ENCODE peak calls at places on chromosomes 1 and 21, in six cellular contexts. One of them, this sample, is unnamed.

GRCh38 chr1:54865238-54866073 is 21.5 kb downstream of the DHCR24 start:
- DNase-seq in H1: no peak
- DNase-seq in breast epithelium: no peak
- DNase-seq in stomach: peak
- DNase-seq in transverse colon: no peak
- DNase-seq in sigmoid colon: no peak
- DNase-seq in this sample: no peak

GRCh38 chr1:235041201-235041600 is 87.4 kb downstream of the TOMM20 start:
- DNase-seq in sigmoid colon: no peak
- DNase-seq in transverse colon: no peak
- DNase-seq in H1: no peak
- DNase-seq in stomach: no peak
- DNase-seq in breast epithelium: no peak
- DNase-seq in this sample: no peak

GRCh38 chr21:45935628-45936027 is 45.9 kb upstream of the COL6A1 start:
- DNase-seq in sigmoid colon: no peak
- DNase-seq in transverse colon: no peak
- DNase-seq in stomach: no peak
- DNase-seq in breast epithelium: no peak
- DNase-seq in H1: no peak
- DNase-seq in this sample: no peak

GRCh38 chr1:205837380-205837970 is 12.5 kb downstream of the PM20D1 start:
- DNase-seq in H1: no peak
- DNase-seq in stomach: no peak
- DNase-seq in transverse colon: no peak
- DNase-seq in sigmoid colon: no peak
- DNase-seq in breast epithelium: no peak
- DNase-seq in this sample: no peak

GRCh38 chr1:14815175-14815882 is 216.8 kb downstream of the KAZN start:
- DNase-seq in sigmoid colon: no peak
- DNase-seq in stomach: peak
- DNase-seq in breast epithelium: no peak
- DNase-seq in transverse colon: no peak
- DNase-seq in H1: no peak
- DNase-seq in this sample: no peak

GRCh38 chr1:83860506-83861221 is 138.3 kb downstream of the TTLL7 start:
- DNase-seq in sigmoid colon: peak
- DNase-seq in breast epithelium: peak
- DNase-seq in stomach: peak
- DNase-seq in transverse colon: peak
- DNase-seq in H1: peak
- DNase-seq in this sample: peak

GRCh38 chr1:109620396-109620817 is 770 bp downstream of the AMPD2 start:
- DNase-seq in stomach: no peak
- DNase-seq in breast epithelium: no peak
- DNase-seq in transverse colon: peak
- DNase-seq in sigmoid colon: peak
- DNase-seq in H1: no peak
- DNase-seq in this sample: no peak

GRCh38 chr1:53342735-53343470 is 15.0 kb upstream of the LRP8 start:
- DNase-seq in transverse colon: no peak
- DNase-seq in stomach: no peak
- DNase-seq in breast epithelium: peak
- DNase-seq in H1: no peak
- DNase-seq in sigmoid colon: no peak
- DNase-seq in this sample: no peak

GRCh38 chr21:45154511-45155508 is 80.4 kb downstream of the ADARB1 start:
- DNase-seq in transverse colon: no peak
- DNase-seq in sigmoid colon: peak
- DNase-seq in stomach: peak
- DNase-seq in H1: peak
- DNase-seq in breast epithelium: no peak
- DNase-seq in this sample: no peak

GRCh38 chr1:44101356-44101755 is 17.3 kb upstream of the KLF17 start:
- DNase-seq in stomach: no peak
- DNase-seq in H1: no peak
- DNase-seq in sigmoid colon: no peak
- DNase-seq in transverse colon: no peak
- DNase-seq in breast epithelium: no peak
- DNase-seq in this sample: no peak

GRCh38 chr21:44704636-44705001 is 6.8 kb downstream of the TSPEAR start:
- DNase-seq in sigmoid colon: peak
- DNase-seq in H1: no peak
- DNase-seq in transverse colon: no peak
- DNase-seq in breast epithelium: no peak
- DNase-seq in stomach: no peak
- DNase-seq in this sample: no peak

GRCh38 chr1:117654485-117655219 is 48.8 kb downstream of the TENT5C start:
- DNase-seq in transverse colon: no peak
- DNase-seq in breast epithelium: no peak
- DNase-seq in H1: no peak
- DNase-seq in sigmoid colon: no peak
- DNase-seq in stomach: no peak
- DNase-seq in this sample: no peak

GRCh38 chr1:241715956-241716355 is 63.9 kb downstream of the WDR64 start:
- DNase-seq in sigmoid colon: no peak
- DNase-seq in breast epithelium: no peak
- DNase-seq in transverse colon: no peak
- DNase-seq in stomach: no peak
- DNase-seq in H1: no peak
- DNase-seq in this sample: no peak

GRCh38 chr1:54548389-54549044 is 489 bp downstream of the ACOT11 start:
- DNase-seq in transverse colon: no peak
- DNase-seq in breast epithelium: no peak
- DNase-seq in sigmoid colon: no peak
- DNase-seq in H1: no peak
- DNase-seq in stomach: peak
- DNase-seq in this sample: no peak

GRCh38 chr1:151713874-151714273 is 2.7 kb downstream of the CELF3 start:
- DNase-seq in H1: no peak
- DNase-seq in breast epithelium: no peak
- DNase-seq in transverse colon: no peak
- DNase-seq in sigmoid colon: no peak
- DNase-seq in stomach: no peak
- DNase-seq in this sample: peak

GRCh38 chr1:160629286-160630210 is 17.3 kb downstream of the SLAMF1 start:
- DNase-seq in breast epithelium: no peak
- DNase-seq in stomach: peak
- DNase-seq in transverse colon: peak
- DNase-seq in sigmoid colon: no peak
- DNase-seq in H1: no peak
- DNase-seq in this sample: no peak

DNA sequence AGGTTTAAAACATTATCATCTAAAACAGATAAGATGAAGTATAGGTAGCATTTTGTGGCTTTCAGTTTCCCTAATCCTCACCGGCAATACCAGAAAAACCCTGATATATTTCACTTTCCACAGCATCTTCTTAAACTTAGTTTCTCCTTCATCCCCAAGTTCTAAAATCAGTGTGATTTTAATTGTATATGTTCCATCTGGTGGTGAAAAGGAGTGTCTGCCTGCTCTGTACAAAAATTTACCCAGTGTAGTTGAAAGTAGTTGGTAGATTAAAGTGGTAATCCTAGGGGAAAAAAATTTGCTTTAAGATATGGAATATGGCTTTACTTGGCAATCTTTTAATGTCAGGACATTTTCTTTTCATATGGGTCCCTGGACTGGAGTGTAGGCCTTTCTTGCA is 74.3 kb downstream of the CEP350 start:
- DNase-seq in transverse colon: no peak
- DNase-seq in breast epithelium: no peak
- DNase-seq in H1: no peak
- DNase-seq in sigmoid colon: no peak
- DNase-seq in stomach: no peak
- DNase-seq in this sample: no peak
- TF ChIP-seq CTCF in transverse colon: peak
- TF ChIP-seq CTCF in breast epithelium: no peak
- TF ChIP-seq CTCF in H1: no peak
- TF ChIP-seq CTCF in sigmoid colon: no peak
- TF ChIP-seq CTCF in stomach: no peak
- TF ChIP-seq CTCF in this sample: no peak

GRCh38 chr1:10756842-10757241 is 39.6 kb downstream of the CASZ1 start:
- DNase-seq in transverse colon: no peak
- DNase-seq in breast epithelium: no peak
- DNase-seq in stomach: peak
- DNase-seq in sigmoid colon: no peak
- DNase-seq in H1: no peak
- DNase-seq in this sample: no peak

GRCh38 chr1:10753279-10753678 is 43.2 kb downstream of the CASZ1 start:
- DNase-seq in H1: no peak
- DNase-seq in transverse colon: no peak
- DNase-seq in breast epithelium: no peak
- DNase-seq in stomach: no peak
- DNase-seq in sigmoid colon: no peak
- DNase-seq in this sample: no peak

GRCh38 chr1:10754571-10755329 is 41.7 kb downstream of the CASZ1 start:
- DNase-seq in breast epithelium: no peak
- DNase-seq in transverse colon: no peak
- DNase-seq in sigmoid colon: no peak
- DNase-seq in H1: no peak
- DNase-seq in stomach: no peak
- DNase-seq in this sample: no peak

GRCh38 chr1:10759413-10760200 is 36.8 kb downstream of the CASZ1 start:
- DNase-seq in transverse colon: peak
- DNase-seq in sigmoid colon: no peak
- DNase-seq in H1: no peak
- DNase-seq in stomach: peak
- DNase-seq in breast epithelium: no peak
- DNase-seq in this sample: no peak

GRCh38 chr1:10755977-10756521 is 40.4 kb downstream of the CASZ1 start:
- DNase-seq in H1: no peak
- DNase-seq in sigmoid colon: peak
- DNase-seq in transverse colon: peak
- DNase-seq in breast epithelium: peak
- DNase-seq in stomach: peak
- DNase-seq in this sample: peak
- TF ChIP-seq POLR2A in H1: no peak
- TF ChIP-seq POLR2A in sigmoid colon: no peak
- TF ChIP-seq POLR2A in transverse colon: peak
- TF ChIP-seq POLR2A in breast epithelium: no peak
- TF ChIP-seq POLR2A in stomach: no peak
- TF ChIP-seq POLR2A in this sample: peak

GRCh38 chr1:1330366-1331067 is 563 bp upstream of the TAS1R3 start:
- DNase-seq in stomach: no peak
- DNase-seq in breast epithelium: no peak
- DNase-seq in transverse colon: peak
- DNase-seq in H1: no peak
- DNase-seq in sigmoid colon: no peak
- DNase-seq in this sample: no peak
- TF ChIP-seq POLR2AphosphoS5 in stomach: no peak
- TF ChIP-seq POLR2AphosphoS5 in breast epithelium: no peak
- TF ChIP-seq POLR2AphosphoS5 in transverse colon: no peak
- TF ChIP-seq POLR2AphosphoS5 in H1: no peak
- TF ChIP-seq POLR2AphosphoS5 in sigmoid colon: no peak
- TF ChIP-seq POLR2AphosphoS5 in this sample: no peak

GRCh38 chr1:236348071-236348470 is 46.0 kb upstream of the EDARADD start:
- DNase-seq in transverse colon: no peak
- DNase-seq in sigmoid colon: no peak
- DNase-seq in stomach: no peak
- DNase-seq in H1: no peak
- DNase-seq in breast epithelium: no peak
- DNase-seq in this sample: no peak

GRCh38 chr1:236343246-236343862 is 50.7 kb upstream of the EDARADD start:
- DNase-seq in H1: no peak
- DNase-seq in transverse colon: no peak
- DNase-seq in sigmoid colon: no peak
- DNase-seq in stomach: peak
- DNase-seq in breast epithelium: no peak
- DNase-seq in this sample: no peak

GRCh38 chr1:236342403-236343245 is 51.5 kb upstream of the EDARADD start:
- DNase-seq in breast epithelium: no peak
- DNase-seq in sigmoid colon: no peak
- DNase-seq in transverse colon: no peak
- DNase-seq in H1: no peak
- DNase-seq in stomach: no peak
- DNase-seq in this sample: no peak

GRCh38 chr1:236341298-236341697 is 52.8 kb upstream of the EDARADD start:
- DNase-seq in transverse colon: no peak
- DNase-seq in H1: no peak
- DNase-seq in sigmoid colon: no peak
- DNase-seq in breast epithelium: no peak
- DNase-seq in stomach: no peak
- DNase-seq in this sample: no peak

DNA sequence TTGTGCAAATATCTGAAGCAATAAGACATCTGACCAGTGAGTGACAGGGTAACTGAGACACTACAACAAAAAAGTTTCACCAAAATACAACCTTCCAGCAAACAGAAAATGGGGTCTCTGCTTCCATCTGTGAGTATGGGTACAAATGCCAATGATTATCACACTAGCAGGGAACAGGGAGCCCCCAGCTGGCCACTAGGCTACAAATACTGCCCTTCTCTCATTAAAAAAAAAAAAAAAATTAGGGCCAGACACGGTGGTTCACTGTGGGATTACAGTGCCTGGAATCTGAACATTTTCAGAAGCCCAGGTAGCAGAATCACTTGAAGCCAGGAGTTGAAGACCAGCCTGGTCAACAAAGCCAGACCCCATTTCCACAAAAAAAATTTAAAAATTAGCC is 48.4 kb upstream of the EDARADD start:
- DNase-seq in stomach: no peak
- DNase-seq in H1: no peak
- DNase-seq in transverse colon: no peak
- DNase-seq in breast epithelium: no peak
- DNase-seq in sigmoid colon: no peak
- DNase-seq in this sample: no peak
- TF ChIP-seq CTCF in stomach: no peak
- TF ChIP-seq CTCF in H1: peak
- TF ChIP-seq CTCF in transverse colon: no peak
- TF ChIP-seq CTCF in breast epithelium: no peak
- TF ChIP-seq CTCF in sigmoid colon: no peak
- TF ChIP-seq CTCF in this sample: no peak

This sample was measured in prostate gland.